ENCODE peak calls at places on chromosomes 3 and 15, in eight cellular contexts. One of them, this sample, is unnamed.
A peak's percentile ranks its signal among the peaks of the same experiment; 100 is the strongest.

GRCh38 chr3:28224430-28224829 is 17.0 kb upstream of the CMC1 start:
- DNase-seq in suprapubic skin: no peak
- DNase-seq in SK-N-SH: no peak
- DNase-seq in stomach: no peak
- DNase-seq in HepG2: no peak
- DNase-seq in GM23338: no peak
- DNase-seq in transverse colon: no peak
- DNase-seq in H1: no peak
- DNase-seq in this sample: no peak

GRCh38 chr3:52986938-52987337 is 58.9 kb downstream of the SFMBT1 start:
- DNase-seq in suprapubic skin: no peak
- DNase-seq in SK-N-SH: no peak
- DNase-seq in stomach: no peak
- DNase-seq in HepG2: no peak
- DNase-seq in GM23338: peak; percentile 57
- DNase-seq in transverse colon: no peak
- DNase-seq in H1: no peak
- DNase-seq in this sample: no peak

GRCh38 chr3:143808999-143809700 is 39.1 kb downstream of the SLC9A9 start:
- DNase-seq in suprapubic skin: no peak
- DNase-seq in SK-N-SH: no peak
- DNase-seq in stomach: no peak
- DNase-seq in HepG2: no peak
- DNase-seq in GM23338: no peak
- DNase-seq in transverse colon: no peak
- DNase-seq in H1: no peak
- DNase-seq in this sample: no peak

GRCh38 chr3:71542548-71543370 is 40.8 kb downstream of the FOXP1 start:
- DNase-seq in suprapubic skin: peak; percentile 90
- DNase-seq in SK-N-SH: peak; percentile 63
- DNase-seq in stomach: peak; percentile 36
- DNase-seq in HepG2: no peak
- DNase-seq in GM23338: peak; percentile 18
- DNase-seq in transverse colon: peak; percentile 85
- DNase-seq in H1: no peak
- DNase-seq in this sample: peak; percentile 60

GRCh38 chr3:46867550-46867898 is 4.3 kb upstream of the MYL3 start:
- DNase-seq in suprapubic skin: peak; percentile 91
- DNase-seq in SK-N-SH: no peak
- DNase-seq in stomach: peak; percentile 87
- DNase-seq in HepG2: no peak
- DNase-seq in GM23338: peak; percentile 33
- DNase-seq in transverse colon: peak; percentile 65
- DNase-seq in H1: no peak
- DNase-seq in this sample: peak; percentile 74

GRCh38 chr15:49831206-49831965 is 210.5 kb downstream of the DTWD1 start:
- DNase-seq in suprapubic skin: peak; percentile 79
- DNase-seq in SK-N-SH: no peak
- DNase-seq in stomach: no peak
- DNase-seq in HepG2: no peak
- DNase-seq in GM23338: no peak
- DNase-seq in transverse colon: no peak
- DNase-seq in H1: no peak
- DNase-seq in this sample: no peak

GRCh38 chr15:45340429-45340828 is 37.9 kb downstream of the GATM start:
- DNase-seq in suprapubic skin: no peak
- DNase-seq in SK-N-SH: no peak
- DNase-seq in stomach: no peak
- DNase-seq in HepG2: peak; percentile 19
- DNase-seq in GM23338: no peak
- DNase-seq in transverse colon: no peak
- DNase-seq in H1: no peak
- DNase-seq in this sample: no peak

GRCh38 chr15:62135532-62136134 is 29.5 kb downstream of the C2CD4B start:
- DNase-seq in suprapubic skin: no peak
- DNase-seq in SK-N-SH: no peak
- DNase-seq in stomach: peak; percentile 50
- DNase-seq in HepG2: no peak
- DNase-seq in GM23338: no peak
- DNase-seq in transverse colon: peak; percentile 44
- DNase-seq in H1: no peak
- DNase-seq in this sample: no peak

GRCh38 chr3:94614192-94614591 is 551.3 kb downstream of the NSUN3 start:
- DNase-seq in suprapubic skin: no peak
- DNase-seq in SK-N-SH: no peak
- DNase-seq in stomach: no peak
- DNase-seq in HepG2: no peak
- DNase-seq in GM23338: peak; percentile 43
- DNase-seq in transverse colon: no peak
- DNase-seq in H1: no peak
- DNase-seq in this sample: no peak

GRCh38 chr15:74403590-74403919 is 30.2 kb downstream of the SEMA7A start:
- DNase-seq in suprapubic skin: no peak
- DNase-seq in SK-N-SH: no peak
- DNase-seq in stomach: no peak
- DNase-seq in HepG2: no peak
- DNase-seq in GM23338: no peak
- DNase-seq in transverse colon: peak; percentile 23
- DNase-seq in H1: no peak
- DNase-seq in this sample: no peak

GRCh38 chr15:68930268-68931022 is at the start of gene SPESP1:
- DNase-seq in suprapubic skin: no peak
- DNase-seq in SK-N-SH: peak; percentile 24
- DNase-seq in stomach: peak; percentile 49
- DNase-seq in HepG2: no peak
- DNase-seq in GM23338: peak; percentile 11
- DNase-seq in transverse colon: peak; percentile 56
- DNase-seq in H1: no peak
- DNase-seq in this sample: peak; percentile 44

GRCh38 chr15:80599359-80599758 is 95.8 kb upstream of the ABHD17C start:
- DNase-seq in suprapubic skin: no peak
- DNase-seq in SK-N-SH: no peak
- DNase-seq in stomach: no peak
- DNase-seq in HepG2: no peak
- DNase-seq in GM23338: no peak
- DNase-seq in transverse colon: no peak
- DNase-seq in H1: no peak
- DNase-seq in this sample: no peak

GRCh38 chr15:60379466-60380274 is 18.1 kb downstream of the ANXA2 start:
- DNase-seq in suprapubic skin: no peak
- DNase-seq in SK-N-SH: no peak
- DNase-seq in stomach: no peak
- DNase-seq in HepG2: peak; percentile 99
- DNase-seq in GM23338: peak; percentile 30
- DNase-seq in transverse colon: no peak
- DNase-seq in H1: no peak
- DNase-seq in this sample: no peak

GRCh38 chr3:146594843-146595482 is 10.2 kb downstream of the PLSCR5 start:
- DNase-seq in suprapubic skin: no peak
- DNase-seq in SK-N-SH: no peak
- DNase-seq in stomach: no peak
- DNase-seq in HepG2: peak; percentile 12
- DNase-seq in GM23338: peak; percentile 24
- DNase-seq in transverse colon: no peak
- DNase-seq in H1: no peak
- DNase-seq in this sample: no peak

GRCh38 chr3:158839966-158840365 is 38.1 kb downstream of the MFSD1 start:
- DNase-seq in suprapubic skin: no peak
- DNase-seq in SK-N-SH: no peak
- DNase-seq in stomach: no peak
- DNase-seq in HepG2: peak; percentile 19
- DNase-seq in GM23338: no peak
- DNase-seq in transverse colon: no peak
- DNase-seq in H1: no peak
- DNase-seq in this sample: no peak

GRCh38 chr3:147572970-147573340 is 163.8 kb downstream of the ZIC1 start:
- DNase-seq in suprapubic skin: no peak
- DNase-seq in SK-N-SH: no peak
- DNase-seq in stomach: no peak
- DNase-seq in HepG2: no peak
- DNase-seq in GM23338: no peak
- DNase-seq in transverse colon: no peak
- DNase-seq in H1: no peak
- DNase-seq in this sample: no peak

GRCh38 chr3:63351159-63352007 is 73.3 kb downstream of the SYNPR start:
- DNase-seq in suprapubic skin: no peak
- DNase-seq in SK-N-SH: peak; percentile 49
- DNase-seq in stomach: no peak
- DNase-seq in HepG2: peak; percentile 51
- DNase-seq in GM23338: peak; percentile 88
- DNase-seq in transverse colon: no peak
- DNase-seq in H1: no peak
- DNase-seq in this sample: no peak

GRCh38 chr3:22249658-22250057 is 498.6 kb upstream of the ZNF385D start:
- DNase-seq in suprapubic skin: no peak
- DNase-seq in SK-N-SH: no peak
- DNase-seq in stomach: no peak
- DNase-seq in HepG2: no peak
- DNase-seq in GM23338: no peak
- DNase-seq in transverse colon: no peak
- DNase-seq in H1: no peak
- DNase-seq in this sample: no peak

GRCh38 chr3:190382082-190382481 is 5.9 kb upstream of the CLDN16 start:
- DNase-seq in suprapubic skin: no peak
- DNase-seq in SK-N-SH: no peak
- DNase-seq in stomach: no peak
- DNase-seq in HepG2: no peak
- DNase-seq in GM23338: no peak
- DNase-seq in transverse colon: no peak
- DNase-seq in H1: no peak
- DNase-seq in this sample: no peak

GRCh38 chr3:75906555-75907112 is 121.3 kb upstream of the ZNF717 start:
- DNase-seq in suprapubic skin: peak; percentile 75
- DNase-seq in SK-N-SH: peak; percentile 66
- DNase-seq in stomach: no peak
- DNase-seq in HepG2: no peak
- DNase-seq in GM23338: peak; percentile 92
- DNase-seq in transverse colon: no peak
- DNase-seq in H1: peak; percentile 46
- DNase-seq in this sample: no peak

GRCh38 chr15:66072616-66073361 is 180.8 kb downstream of the MEGF11 start:
- DNase-seq in suprapubic skin: no peak
- DNase-seq in SK-N-SH: no peak
- DNase-seq in stomach: no peak
- DNase-seq in HepG2: no peak
- DNase-seq in GM23338: no peak
- DNase-seq in transverse colon: no peak
- DNase-seq in H1: no peak
- DNase-seq in this sample: no peak

GRCh38 chr3:172024679-172025078 is 14.7 kb upstream of the FNDC3B start:
- DNase-seq in suprapubic skin: no peak
- DNase-seq in SK-N-SH: no peak
- DNase-seq in stomach: no peak
- DNase-seq in HepG2: no peak
- DNase-seq in GM23338: no peak
- DNase-seq in transverse colon: no peak
- DNase-seq in H1: no peak
- DNase-seq in this sample: no peak

GRCh38 chr3:195802261-195802701 is 9.4 kb downstream of the MUC4 start:
- DNase-seq in suprapubic skin: peak; percentile 68
- DNase-seq in SK-N-SH: no peak
- DNase-seq in stomach: no peak
- DNase-seq in HepG2: no peak
- DNase-seq in GM23338: no peak
- DNase-seq in transverse colon: no peak
- DNase-seq in H1: no peak
- DNase-seq in this sample: no peak

GRCh38 chr15:45539680-45540079 is 17.1 kb upstream of the SLC30A4 start:
- DNase-seq in suprapubic skin: no peak
- DNase-seq in SK-N-SH: no peak
- DNase-seq in stomach: no peak
- DNase-seq in HepG2: no peak
- DNase-seq in GM23338: no peak
- DNase-seq in transverse colon: no peak
- DNase-seq in H1: no peak
- DNase-seq in this sample: no peak

GRCh38 chr3:172209333-172210321 is 170.2 kb downstream of the FNDC3B start:
- DNase-seq in suprapubic skin: no peak
- DNase-seq in SK-N-SH: no peak
- DNase-seq in stomach: peak; percentile 80
- DNase-seq in HepG2: no peak
- DNase-seq in GM23338: no peak
- DNase-seq in transverse colon: no peak
- DNase-seq in H1: no peak
- DNase-seq in this sample: peak; percentile 53

GRCh38 chr3:128278130-128278529 is 124.8 kb downstream of the EEFSEC start:
- DNase-seq in suprapubic skin: peak; percentile 24
- DNase-seq in SK-N-SH: peak; percentile 52
- DNase-seq in stomach: no peak
- DNase-seq in HepG2: no peak
- DNase-seq in GM23338: no peak
- DNase-seq in transverse colon: no peak
- DNase-seq in H1: no peak
- DNase-seq in this sample: no peak
- H3K4me1 ChIP-seq in suprapubic skin: peaks cover 14% of the 10 kb centered on the region
- H3K4me1 ChIP-seq in SK-N-SH: peaks cover 98% of the 10 kb centered on the region
- H3K4me1 ChIP-seq in stomach: peaks cover 8% of the 10 kb centered on the region
- H3K4me1 ChIP-seq in HepG2: peaks cover 8% of the 10 kb centered on the region
- H3K4me1 ChIP-seq in GM23338: peaks cover 46% of the 10 kb centered on the region
- H3K4me1 ChIP-seq in transverse colon: peaks cover 23% of the 10 kb centered on the region
- H3K4me1 ChIP-seq in H1: peaks cover 68% of the 10 kb centered on the region
- H3K4me1 ChIP-seq in this sample: peaks cover 3% of the 10 kb centered on the region

DNA sequence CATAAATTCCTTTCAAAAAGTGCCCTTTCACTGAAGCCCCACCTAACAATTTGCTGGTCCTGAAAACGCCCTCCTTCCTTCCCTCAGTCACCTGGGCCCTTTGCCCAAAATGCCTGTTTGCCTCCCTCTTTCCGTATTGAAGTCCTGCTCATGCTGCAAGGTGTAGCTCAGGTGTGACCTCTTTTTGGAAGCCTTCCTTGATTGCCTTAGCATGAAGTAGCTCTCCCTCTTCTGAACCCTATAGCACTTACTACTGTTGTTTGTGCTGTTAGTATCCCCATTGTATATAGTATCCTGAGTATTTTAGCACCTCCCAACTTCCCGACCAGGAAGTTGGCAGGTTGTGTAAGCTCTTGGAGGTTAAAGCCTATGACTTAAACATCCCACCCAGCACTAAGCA is 1.7 kb downstream of the PLS1 start:
- DNase-seq in suprapubic skin: no peak
- DNase-seq in SK-N-SH: no peak
- DNase-seq in stomach: no peak
- DNase-seq in HepG2: no peak
- DNase-seq in GM23338: no peak
- DNase-seq in transverse colon: peak; percentile 41
- DNase-seq in H1: no peak
- DNase-seq in this sample: no peak
- TF ChIP-seq CTCF in suprapubic skin: no peak
- TF ChIP-seq CTCF in SK-N-SH: no peak
- TF ChIP-seq CTCF in stomach: no peak
- TF ChIP-seq CTCF in HepG2: no peak
- TF ChIP-seq CTCF in GM23338: no peak
- TF ChIP-seq CTCF in transverse colon: no peak
- TF ChIP-seq CTCF in H1: no peak
- TF ChIP-seq CTCF in this sample: no peak

GRCh38 chr3:157131861-157132260 is 28.1 kb downstream of the CCNL1 start:
- DNase-seq in suprapubic skin: no peak
- DNase-seq in SK-N-SH: no peak
- DNase-seq in stomach: no peak
- DNase-seq in HepG2: no peak
- DNase-seq in GM23338: no peak
- DNase-seq in transverse colon: no peak
- DNase-seq in H1: no peak
- DNase-seq in this sample: no peak
- TF ChIP-seq POLR2AphosphoS5 in suprapubic skin: no peak
- TF ChIP-seq POLR2AphosphoS5 in SK-N-SH: no peak
- TF ChIP-seq POLR2AphosphoS5 in stomach: no peak
- TF ChIP-seq POLR2AphosphoS5 in HepG2: no peak
- TF ChIP-seq POLR2AphosphoS5 in GM23338: no peak
- TF ChIP-seq POLR2AphosphoS5 in transverse colon: no peak
- TF ChIP-seq POLR2AphosphoS5 in H1: no peak
- TF ChIP-seq POLR2AphosphoS5 in this sample: no peak

GRCh38 chr15:88637841-88638625 is 783 bp upstream of the ISG20 start:
- DNase-seq in suprapubic skin: no peak
- DNase-seq in SK-N-SH: no peak
- DNase-seq in stomach: no peak
- DNase-seq in HepG2: peak; percentile 78
- DNase-seq in GM23338: no peak
- DNase-seq in transverse colon: no peak
- DNase-seq in H1: no peak
- DNase-seq in this sample: no peak
- H3K4me1 ChIP-seq in suprapubic skin: peaks cover 41% of the 10 kb centered on the region
- H3K4me1 ChIP-seq in SK-N-SH: peaks cover 2% of the 10 kb centered on the region
- H3K4me1 ChIP-seq in stomach: peaks cover 64% of the 10 kb centered on the region
- H3K4me1 ChIP-seq in HepG2: peaks cover 45% of the 10 kb centered on the region
- H3K4me1 ChIP-seq in GM23338: peaks cover 31% of the 10 kb centered on the region
- H3K4me1 ChIP-seq in transverse colon: peaks cover 34% of the 10 kb centered on the region
- H3K4me1 ChIP-seq in H1: peaks cover 17% of the 10 kb centered on the region
- H3K4me1 ChIP-seq in this sample: no peaks in the 10 kb centered on the region

This sample was measured in breast epithelium.